ENCODE peak calls at places on chromosomes 5 and 9, in six cellular contexts. R is HepG2, S is GM12878, H is H1, F is K562, D is GM12892. C is an unnamed sample.

GRCh38 chr9:70924905-70925547 is 196.4 kb downstream of the TRPM3 start:
- DNase-seq in R (peak; percentile 56), H (no peak), F (peak; percentile 7), D (no peak), S (no peak), C (peak; percentile 8)

GRCh38 chr5:36396640-36397039 is 94.9 kb upstream of the RANBP3L start:
- DNase-seq in F (no peak), R (peak; percentile 35), S (no peak), H (no peak), D (no peak), C (no peak)

GRCh38 chr5:9930156-9930555 is 300.0 kb upstream of the TAS2R1 start:
- DNase-seq in S (no peak), H (no peak), R (no peak), D (no peak), F (no peak), C (no peak)

GRCh38 chr5:111017731-111018130 is 53.8 kb upstream of the TSLP start:
- DNase-seq in S (no peak), R (no peak), H (no peak), F (no peak), D (no peak), C (no peak)

GRCh38 chr9:88777498-88778312 is 213.6 kb upstream of the S1PR3 start:
- DNase-seq in F (no peak), H (no peak), S (no peak), D (no peak), R (no peak), C (no peak)

GRCh38 chr5:115847290-115847689 is 5.6 kb downstream of the AP3S1 start:
- DNase-seq in H (no peak), D (no peak), F (no peak), S (no peak), R (no peak), C (no peak)

GRCh38 chr5:59759600-59760357 is 133.7 kb downstream of the PDE4D start:
- DNase-seq in H (no peak), R (no peak), S (no peak), D (no peak), F (no peak), C (no peak)

GRCh38 chr5:93607367-93608258 is 24.6 kb downstream of the NR2F1 start:
- DNase-seq in F (no peak), S (no peak), H (no peak), R (peak; percentile 44), D (no peak), C (no peak)

GRCh38 chr5:170393235-170393634 is 4.1 kb upstream of the KCNMB1 start:
- DNase-seq in F (no peak), S (no peak), H (no peak), D (no peak), R (no peak), C (no peak)

GRCh38 chr5:116652196-116652729 is 77.6 kb upstream of the SEMA6A start:
- DNase-seq in H (peak; percentile 39), F (no peak), S (peak; percentile 85), D (no peak), R (peak; percentile 97), C (no peak)

GRCh38 chr9:129558063-129558550 is 62.8 kb downstream of the C9orf50 start:
- DNase-seq in F (no peak), H (no peak), D (no peak), R (no peak), S (no peak), C (no peak)

GRCh38 chr5:151251001-151251551 is 1.9 kb upstream of the GM2A start:
- DNase-seq in D (no peak), H (no peak), R (peak; percentile 93), F (no peak), S (peak; percentile 49), C (no peak)

GRCh38 chr9:3018691-3019230 is 174.9 kb upstream of the PUM3 start:
- DNase-seq in S (no peak), F (no peak), D (no peak), H (no peak), R (no peak), C (no peak)

GRCh38 chr5:7372399-7372798 is 23.5 kb upstream of the ADCY2 start:
- DNase-seq in F (no peak), R (no peak), D (no peak), H (no peak), S (no peak), C (no peak)

GRCh38 chr9:84266087-84266561 is 74.4 kb downstream of the SLC28A3 start:
- DNase-seq in R (peak; percentile 16), F (no peak), D (no peak), S (no peak), H (no peak), C (no peak)

DNA sequence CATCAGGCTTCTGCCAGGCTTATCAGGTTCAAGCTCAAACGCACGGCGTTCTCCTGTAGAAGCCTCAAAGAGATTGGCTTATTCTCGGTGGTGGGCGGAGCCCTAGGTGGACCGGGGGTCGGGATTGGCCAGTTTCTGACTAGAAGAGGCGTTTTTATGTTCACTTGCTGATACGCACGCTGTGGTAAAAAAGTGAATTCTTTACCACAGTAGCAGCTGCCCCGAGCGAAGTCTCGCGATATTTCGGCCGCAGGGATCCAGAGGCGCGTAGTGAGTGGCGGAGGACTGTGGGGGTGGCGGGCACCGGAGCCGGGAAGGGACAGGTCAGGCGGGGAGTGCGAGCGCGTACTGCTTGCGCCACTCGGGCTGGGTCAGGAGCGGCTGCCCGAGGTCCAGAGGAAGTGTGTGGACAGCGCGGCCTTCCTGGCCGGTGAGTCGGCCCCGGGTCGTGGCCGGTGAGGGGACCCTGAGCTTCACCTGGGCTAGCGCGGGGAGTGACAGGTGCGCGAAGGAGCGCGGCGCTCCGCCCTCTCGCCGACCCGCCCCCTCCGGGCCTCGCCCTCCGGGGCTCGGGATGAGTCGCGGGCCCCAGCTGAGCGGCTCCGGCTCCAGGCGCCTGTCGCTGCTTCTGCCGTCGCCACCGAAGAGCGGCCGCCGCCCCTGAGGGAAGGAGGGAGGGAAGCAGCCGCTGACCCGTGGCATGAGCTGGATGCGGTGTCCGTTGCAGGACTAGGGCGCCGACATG is at the start of gene DMXL1:
- DNase-seq in S (peak; percentile 99), D (peak; percentile 48), F (peak; percentile 92), R (peak; percentile 98), H (peak; percentile 97), C (peak; percentile 44)
- TF ChIP-seq POLR2A in S (peak; percentile 91), D (peak; percentile 77), F (peak; percentile 86), R (peak; percentile 82), H (peak; percentile 72), C (peak; percentile 67)

GRCh38 chr5:145924849-145925248 is 11.5 kb upstream of the SH3RF2 start:
- DNase-seq in D (no peak), S (no peak), R (no peak), F (no peak), H (no peak), C (no peak)

GRCh38 chr5:145922059-145922458 is 14.3 kb upstream of the SH3RF2 start:
- DNase-seq in F (no peak), D (no peak), S (no peak), R (no peak), H (no peak), C (no peak)

GRCh38 chr5:145923405-145923804 is 13.0 kb upstream of the SH3RF2 start:
- DNase-seq in S (no peak), F (no peak), R (no peak), H (no peak), D (no peak), C (no peak)

GRCh38 chr5:145925803-145926202 is 10.6 kb upstream of the SH3RF2 start:
- DNase-seq in D (no peak), F (no peak), S (no peak), H (no peak), R (no peak), C (no peak)

GRCh38 chr5:145925353-145925752 is 11.0 kb upstream of the SH3RF2 start:
- DNase-seq in S (no peak), D (no peak), R (no peak), H (no peak), F (no peak), C (no peak)
- TF ChIP-seq TAF1 in S (no peak), D (no peak), R (no peak), H (no peak), F (no peak), C (no peak)

GRCh38 chr5:75611324-75612210 is at the start of gene ANKDD1B:
- DNase-seq in R (no peak), H (no peak), F (no peak), D (peak; percentile 31), S (no peak), C (peak; percentile 7)

GRCh38 chr5:75608886-75609285 is 2.4 kb upstream of the ANKDD1B start:
- DNase-seq in H (no peak), D (no peak), R (no peak), F (no peak), S (no peak), C (no peak)

GRCh38 chr5:75614165-75614564 is 2.9 kb downstream of the ANKDD1B start:
- DNase-seq in S (no peak), R (no peak), H (no peak), F (no peak), D (no peak), C (no peak)

GRCh38 chr5:75610201-75610600 is 1.1 kb upstream of the ANKDD1B start:
- DNase-seq in D (no peak), S (no peak), F (no peak), H (no peak), R (no peak), C (no peak)

DNA sequence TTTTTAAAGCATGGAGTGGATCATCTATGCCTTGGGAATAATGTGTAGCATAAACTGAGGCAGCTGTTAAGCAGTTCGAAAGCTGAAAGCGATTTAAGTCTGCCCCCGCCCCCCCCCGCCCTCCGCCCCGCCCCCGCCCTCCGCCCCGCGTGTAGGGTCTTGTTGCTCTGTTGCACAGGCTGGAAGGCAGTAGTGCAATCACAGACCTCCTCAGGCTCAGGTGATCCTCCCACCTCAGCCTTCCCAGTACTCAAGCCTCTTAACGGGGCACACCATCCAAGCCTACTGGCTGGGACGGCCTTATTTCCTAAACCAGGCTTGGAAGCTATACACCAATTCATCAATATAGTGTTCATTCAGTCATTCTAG is 942 bp downstream of the ANKDD1B start:
- DNase-seq in S (no peak), R (no peak), H (no peak), D (no peak), F (no peak), C (no peak)
- TF ChIP-seq POLR2A in S (no peak), R (no peak), H (no peak), D (no peak), F (no peak), C (no peak)

GRCh38 chr9:35611230-35611797 is 6.3 kb downstream of the TESK1 start:
- DNase-seq in F (peak; percentile 39), R (peak; percentile 17), D (peak; percentile 46), S (no peak), H (no peak), C (no peak)
- TF ChIP-seq TAF1 in F (no peak), R (no peak), D (no peak), S (no peak), H (no peak), C (no peak)